ENCODE peak calls at places on chromosomes 5 and 9, in four cellular contexts. One of them, this sample, is unnamed.

GRCh38 chr9:13267743-13268142 is 11.7 kb downstream of the MPDZ start:
- DNase-seq in psoas muscle: no peak
- DNase-seq in kidney epithelial cell: peak
- DNase-seq in lung: no peak
- DNase-seq in this sample: no peak

GRCh38 chr5:79563247-79563590 is 49.0 kb upstream of the TENT2 start:
- DNase-seq in psoas muscle: no peak
- DNase-seq in kidney epithelial cell: no peak
- DNase-seq in lung: no peak
- DNase-seq in this sample: no peak

GRCh38 chr9:37438359-37438758 is 15.9 kb downstream of the GRHPR start:
- DNase-seq in lung: no peak
- DNase-seq in kidney epithelial cell: no peak
- DNase-seq in psoas muscle: no peak
- DNase-seq in this sample: no peak

GRCh38 chr5:14008819-14009311 is 64.4 kb upstream of the DNAH5 start:
- DNase-seq in lung: peak
- DNase-seq in kidney epithelial cell: no peak
- DNase-seq in psoas muscle: no peak
- DNase-seq in this sample: no peak

GRCh38 chr9:98521141-98521540 is 187.6 kb downstream of the GABBR2 start:
- DNase-seq in kidney epithelial cell: peak
- DNase-seq in lung: peak
- DNase-seq in psoas muscle: no peak
- DNase-seq in this sample: no peak

GRCh38 chr9:33148367-33149019 is 18.6 kb downstream of the B4GALT1 start:
- DNase-seq in lung: no peak
- DNase-seq in kidney epithelial cell: no peak
- DNase-seq in psoas muscle: no peak
- DNase-seq in this sample: no peak

GRCh38 chr5:59746261-59746765 is 147.2 kb downstream of the PDE4D start:
- DNase-seq in lung: no peak
- DNase-seq in kidney epithelial cell: no peak
- DNase-seq in psoas muscle: peak
- DNase-seq in this sample: peak

GRCh38 chr9:84373975-84374374 is 33.4 kb upstream of the SLC28A3 start:
- DNase-seq in psoas muscle: no peak
- DNase-seq in lung: no peak
- DNase-seq in kidney epithelial cell: no peak
- DNase-seq in this sample: no peak

GRCh38 chr5:170907758-170908157 is 45.9 kb downstream of the RANBP17 start:
- DNase-seq in kidney epithelial cell: no peak
- DNase-seq in psoas muscle: no peak
- DNase-seq in lung: no peak
- DNase-seq in this sample: no peak

GRCh38 chr5:52657231-52657645 is 130.5 kb upstream of the ITGA1 start:
- DNase-seq in psoas muscle: no peak
- DNase-seq in lung: no peak
- DNase-seq in kidney epithelial cell: no peak
- DNase-seq in this sample: peak

GRCh38 chr9:91654527-91654926 is 230.9 kb upstream of the NFIL3 start:
- DNase-seq in lung: no peak
- DNase-seq in psoas muscle: no peak
- DNase-seq in kidney epithelial cell: no peak
- DNase-seq in this sample: no peak

GRCh38 chr9:20353931-20354652 is 268.2 kb downstream of the MLLT3 start:
- DNase-seq in psoas muscle: no peak
- DNase-seq in lung: no peak
- DNase-seq in kidney epithelial cell: no peak
- DNase-seq in this sample: peak

GRCh38 chr9:35912791-35913400 is 3.6 kb downstream of the SPAAR start:
- DNase-seq in lung: peak
- DNase-seq in kidney epithelial cell: no peak
- DNase-seq in psoas muscle: no peak
- DNase-seq in this sample: no peak

GRCh38 chr5:29811914-29812679 is 1381.4 kb upstream of the CDH6 start:
- DNase-seq in kidney epithelial cell: no peak
- DNase-seq in lung: no peak
- DNase-seq in psoas muscle: no peak
- DNase-seq in this sample: no peak

GRCh38 chr5:60918466-60918865 is 26.4 kb downstream of the ERCC8 start:
- DNase-seq in lung: no peak
- DNase-seq in psoas muscle: no peak
- DNase-seq in kidney epithelial cell: no peak
- DNase-seq in this sample: no peak

GRCh38 chr9:134396258-134396742 is 70.0 kb downstream of the RXRA start:
- DNase-seq in lung: no peak
- DNase-seq in psoas muscle: no peak
- DNase-seq in kidney epithelial cell: no peak
- DNase-seq in this sample: peak

GRCh38 chr9:116786737-116787136 is 99.6 kb downstream of the TRIM32 start:
- DNase-seq in kidney epithelial cell: no peak
- DNase-seq in lung: no peak
- DNase-seq in psoas muscle: no peak
- DNase-seq in this sample: peak

GRCh38 chr5:122099060-122099790 is 21.2 kb upstream of the LOX start:
- DNase-seq in kidney epithelial cell: no peak
- DNase-seq in psoas muscle: no peak
- DNase-seq in lung: no peak
- DNase-seq in this sample: no peak

GRCh38 chr9:124363326-124364096 is 51.7 kb downstream of the PSMB7 start:
- DNase-seq in psoas muscle: no peak
- DNase-seq in lung: no peak
- DNase-seq in kidney epithelial cell: no peak
- DNase-seq in this sample: no peak

GRCh38 chr9:97525451-97525850 is 24.0 kb downstream of the TMOD1 start:
- DNase-seq in psoas muscle: no peak
- DNase-seq in kidney epithelial cell: no peak
- DNase-seq in lung: no peak
- DNase-seq in this sample: peak

GRCh38 chr5:124748687-124749594 is 2.5 kb upstream of the ZNF608 start:
- DNase-seq in lung: peak
- DNase-seq in psoas muscle: peak
- DNase-seq in kidney epithelial cell: peak
- DNase-seq in this sample: peak

GRCh38 chr5:137516251-137516797 is 17.2 kb upstream of the SPOCK1 start:
- DNase-seq in kidney epithelial cell: no peak
- DNase-seq in psoas muscle: no peak
- DNase-seq in lung: no peak
- DNase-seq in this sample: no peak

GRCh38 chr5:143229896-143230675 is 173.4 kb downstream of the NR3C1 start:
- DNase-seq in kidney epithelial cell: peak
- DNase-seq in lung: no peak
- DNase-seq in psoas muscle: no peak
- DNase-seq in this sample: peak

GRCh38 chr5:132227485-132228240 is at the start of gene P4HA2:
- DNase-seq in lung: peak
- DNase-seq in psoas muscle: peak
- DNase-seq in kidney epithelial cell: no peak
- DNase-seq in this sample: peak

GRCh38 chr5:139744471-139745120 is 51.0 kb upstream of the PSD2 start:
- DNase-seq in lung: no peak
- DNase-seq in kidney epithelial cell: no peak
- DNase-seq in psoas muscle: no peak
- DNase-seq in this sample: no peak

GRCh38 chr5:140115186-140115500 is 1.2 kb downstream of the PURA start:
- DNase-seq in psoas muscle: no peak
- DNase-seq in kidney epithelial cell: no peak
- DNase-seq in lung: no peak
- DNase-seq in this sample: no peak

GRCh38 chr5:33772276-33772990 is 119.4 kb downstream of the ADAMTS12 start:
- DNase-seq in lung: no peak
- DNase-seq in kidney epithelial cell: no peak
- DNase-seq in psoas muscle: no peak
- DNase-seq in this sample: no peak

GRCh38 chr5:75055727-75056144 is 3.4 kb upstream of the GCNT4 start:
- DNase-seq in kidney epithelial cell: no peak
- DNase-seq in lung: no peak
- DNase-seq in psoas muscle: no peak
- DNase-seq in this sample: no peak

GRCh38 chr9:130893250-130894101 is 3.1 kb downstream of the QRFP start:
- DNase-seq in psoas muscle: peak
- DNase-seq in kidney epithelial cell: no peak
- DNase-seq in lung: peak
- DNase-seq in this sample: no peak

GRCh38 chr5:63233906-63234305 is 655.3 kb downstream of the LRRC70 start:
- DNase-seq in psoas muscle: no peak
- DNase-seq in kidney epithelial cell: no peak
- DNase-seq in lung: no peak
- DNase-seq in this sample: no peak

GRCh38 chr9:94084314-94084713 is at the start of gene PTPDC1:
- DNase-seq in psoas muscle: no peak
- DNase-seq in lung: no peak
- DNase-seq in kidney epithelial cell: peak
- DNase-seq in this sample: no peak

GRCh38 chr5:91266184-91266705 is 116.9 kb downstream of the ARRDC3 start:
- DNase-seq in lung: no peak
- DNase-seq in kidney epithelial cell: no peak
- DNase-seq in psoas muscle: no peak
- DNase-seq in this sample: peak

GRCh38 chr9:116979461-116979860 is 292.4 kb downstream of the TRIM32 start:
- DNase-seq in kidney epithelial cell: peak
- DNase-seq in psoas muscle: no peak
- DNase-seq in lung: no peak
- DNase-seq in this sample: no peak

GRCh38 chr5:33501899-33502298 is 61.1 kb downstream of the TARS1 start:
- DNase-seq in psoas muscle: no peak
- DNase-seq in lung: no peak
- DNase-seq in kidney epithelial cell: no peak
- DNase-seq in this sample: no peak

GRCh38 chr9:130539473-130540223 is 39.7 kb upstream of the FUBP3 start:
- DNase-seq in kidney epithelial cell: peak
- DNase-seq in psoas muscle: no peak
- DNase-seq in lung: no peak
- DNase-seq in this sample: no peak

GRCh38 chr5:52674815-52675545 is 112.7 kb upstream of the ITGA1 start:
- DNase-seq in lung: no peak
- DNase-seq in psoas muscle: no peak
- DNase-seq in kidney epithelial cell: no peak
- DNase-seq in this sample: no peak

GRCh38 chr9:16884952-16885513 is 14.6 kb upstream of the BNC2 start:
- DNase-seq in kidney epithelial cell: no peak
- DNase-seq in psoas muscle: no peak
- DNase-seq in lung: no peak
- DNase-seq in this sample: no peak

GRCh38 chr5:137015540-137016116 is 483.5 kb downstream of the SPOCK1 start:
- DNase-seq in kidney epithelial cell: no peak
- DNase-seq in psoas muscle: no peak
- DNase-seq in lung: peak
- DNase-seq in this sample: no peak

GRCh38 chr5:164958688-164959087 is 1453.3 kb downstream of the MAT2B start:
- DNase-seq in lung: no peak
- DNase-seq in kidney epithelial cell: no peak
- DNase-seq in psoas muscle: no peak
- DNase-seq in this sample: no peak
- TF ChIP-seq CTCF in lung: no peak
- TF ChIP-seq CTCF in kidney epithelial cell: no peak
- TF ChIP-seq CTCF in psoas muscle: no peak
- TF ChIP-seq CTCF in this sample: no peak

DNA sequence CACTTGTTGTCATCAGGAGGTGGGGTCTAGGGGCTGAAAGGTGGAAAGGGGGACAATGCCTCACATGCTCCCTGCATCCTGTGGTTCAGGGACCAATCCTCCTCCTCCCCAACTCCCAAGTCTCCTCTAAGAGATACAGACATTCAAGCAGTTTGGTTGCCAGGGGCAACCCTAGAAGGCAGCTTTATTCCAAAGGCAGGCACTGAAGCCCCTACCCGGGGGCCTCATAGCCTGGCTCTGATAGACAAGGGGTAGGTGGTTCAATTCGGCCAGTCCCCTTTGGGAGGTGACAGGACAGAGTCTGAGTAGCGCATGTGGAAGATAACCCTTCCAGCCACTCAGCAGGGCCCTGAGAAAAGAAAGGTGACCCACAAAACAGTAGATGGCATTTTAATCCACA is 31.2 kb upstream of the HSPA9 start:
- DNase-seq in psoas muscle: no peak
- DNase-seq in lung: no peak
- DNase-seq in kidney epithelial cell: no peak
- DNase-seq in this sample: no peak
- TF ChIP-seq CTCF in psoas muscle: no peak
- TF ChIP-seq CTCF in lung: no peak
- TF ChIP-seq CTCF in kidney epithelial cell: no peak
- TF ChIP-seq CTCF in this sample: no peak

DNA sequence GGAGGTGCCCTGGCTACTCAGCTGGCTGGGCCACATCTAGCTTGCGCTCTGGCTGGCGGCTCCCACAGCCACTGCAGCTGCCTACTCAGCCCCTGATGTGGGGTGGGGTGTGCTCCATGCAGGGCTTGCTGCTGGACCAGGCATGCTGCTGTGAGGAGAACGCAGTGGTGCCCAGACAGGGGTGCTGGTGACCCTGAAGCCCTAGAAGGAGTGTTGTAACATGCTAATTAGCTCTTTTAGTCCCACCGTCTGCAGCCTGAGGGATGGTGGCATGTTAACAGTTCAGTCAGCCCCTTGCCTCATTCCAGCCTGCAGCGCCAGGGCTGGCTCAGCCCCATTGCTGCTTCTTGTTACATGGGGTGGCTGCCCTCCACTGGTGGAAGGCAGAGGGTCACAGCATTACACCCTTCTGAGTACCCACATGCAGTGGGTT is 642.3 kb downstream of the DMRTA1 start:
- DNase-seq in lung: no peak
- DNase-seq in psoas muscle: no peak
- DNase-seq in kidney epithelial cell: no peak
- DNase-seq in this sample: peak
- TF ChIP-seq CTCF in lung: no peak
- TF ChIP-seq CTCF in psoas muscle: peak
- TF ChIP-seq CTCF in kidney epithelial cell: no peak
- TF ChIP-seq CTCF in this sample: peak

DNA sequence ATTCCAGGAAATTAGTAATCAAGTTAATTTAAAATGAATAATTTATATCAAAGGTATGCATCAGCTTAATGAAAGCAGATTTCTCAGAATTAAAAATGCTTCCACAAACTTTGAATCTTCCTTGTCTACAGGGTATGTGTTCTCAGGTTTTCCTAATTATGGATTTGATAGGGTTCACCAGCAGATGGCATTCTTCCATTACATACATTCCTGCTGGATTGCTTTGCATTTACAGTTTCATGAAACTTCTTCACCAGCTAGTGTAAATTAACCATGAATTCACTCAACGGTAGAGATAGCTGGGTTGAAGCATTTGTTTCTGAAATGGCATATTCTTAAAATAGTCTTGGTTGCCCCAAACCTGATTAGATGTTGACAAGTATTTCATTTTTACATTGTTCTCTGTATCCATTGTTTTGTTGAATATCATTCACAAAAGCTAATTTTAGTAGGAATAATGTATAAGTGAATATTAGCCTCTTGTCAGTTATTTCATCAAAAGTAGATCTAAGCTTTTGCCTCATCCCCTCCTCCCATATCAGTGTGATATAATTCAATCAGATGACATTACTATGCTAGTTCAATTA is 68.7 kb upstream of the WDR41 start:
- DNase-seq in psoas muscle: no peak
- DNase-seq in kidney epithelial cell: peak
- DNase-seq in lung: no peak
- DNase-seq in this sample: peak
- TF ChIP-seq CTCF in psoas muscle: peak
- TF ChIP-seq CTCF in kidney epithelial cell: peak
- TF ChIP-seq CTCF in lung: peak
- TF ChIP-seq CTCF in this sample: peak

GRCh38 chr5:109329296-109330252 is 80.2 kb downstream of the PJA2 start:
- DNase-seq in kidney epithelial cell: no peak
- DNase-seq in psoas muscle: no peak
- DNase-seq in lung: no peak
- DNase-seq in this sample: no peak
- TF ChIP-seq CTCF in kidney epithelial cell: no peak
- TF ChIP-seq CTCF in psoas muscle: no peak
- TF ChIP-seq CTCF in lung: no peak
- TF ChIP-seq CTCF in this sample: no peak